ENCODE peak calls at places on chromosomes 11 and 22, in six cellular contexts. A, F, B, E, W and J are unnamed samples.
A peak's percentile ranks its signal among the peaks of the same experiment; 100 is the strongest.

GRCh38 chr22:50486561-50487289 is at the start of gene MIOX:
- DNase-seq in A (no peak), E (no peak), W (no peak), B (no peak), F (no peak), J (no peak)

GRCh38 chr22:27641049-27641790 is 160.3 kb downstream of the MN1 start:
- DNase-seq in E (no peak), W (no peak), A (no peak), B (no peak), F (no peak), J (no peak)

GRCh38 chr11:45148276-45148675 is 1.8 kb downstream of the PRDM11 start:
- DNase-seq in B (no peak), E (no peak), F (no peak), W (no peak), A (no peak), J (no peak)

GRCh38 chr11:66768818-66769217 is 39.8 kb upstream of the SPTBN2 start:
- DNase-seq in F (no peak), B (no peak), W (no peak), E (no peak), A (no peak), J (no peak)

GRCh38 chr11:111634981-111635705 is 32.9 kb downstream of the SIK2 start:
- DNase-seq in E (no peak), B (no peak), W (no peak), F (no peak), A (no peak), J (no peak)

GRCh38 chr11:57190548-57190947 is 8.8 kb downstream of the LRRC55 start:
- DNase-seq in W (no peak), E (no peak), A (no peak), B (no peak), F (no peak), J (no peak)

GRCh38 chr11:45237666-45238348 is 48.3 kb downstream of the SYT13 start:
- DNase-seq in B (no peak), F (no peak), E (no peak), A (no peak), W (no peak), J (no peak)

GRCh38 chr22:50613291-50613981 is 12.8 kb downstream of the MAPK8IP2 start:
- DNase-seq in W (peak; percentile 61), A (no peak), B (no peak), E (no peak), F (no peak), J (no peak)

GRCh38 chr11:70415642-70416395 is 17.5 kb downstream of the CTTN start:
- DNase-seq in B (no peak), F (no peak), W (no peak), A (no peak), E (no peak), J (no peak)

GRCh38 chr11:70736461-70736860 is 338.1 kb downstream of the CTTN start:
- DNase-seq in E (no peak), W (no peak), F (no peak), A (no peak), B (no peak), J (no peak)

GRCh38 chr11:130608267-130608666 is 159.8 kb downstream of the ADAMTS15 start:
- DNase-seq in A (no peak), E (no peak), F (no peak), B (no peak), W (no peak), J (no peak)

GRCh38 chr11:85551881-85552280 is 75.3 kb downstream of the DLG2 start:
- DNase-seq in A (no peak), E (no peak), B (no peak), W (no peak), F (no peak), J (no peak)

GRCh38 chr11:7582338-7582985 is 68.7 kb downstream of the PPFIBP2 start:
- DNase-seq in F (no peak), W (no peak), B (no peak), E (no peak), A (no peak), J (no peak)

GRCh38 chr11:134583397-134583990 is 171.5 kb upstream of the B3GAT1 start:
- DNase-seq in E (no peak), A (no peak), F (no peak), W (no peak), B (no peak), J (no peak)

GRCh38 chr11:78170413-78170812 is 18.0 kb downstream of the KCTD21 start:
- DNase-seq in B (no peak), E (no peak), F (no peak), A (no peak), W (no peak), J (no peak)

GRCh38 chr22:38943882-38944281 is 13.5 kb upstream of the APOBEC3A start:
- DNase-seq in B (no peak), W (no peak), A (no peak), E (no peak), F (no peak), J (no peak)

GRCh38 chr11:74388678-74389327 is 9.4 kb downstream of the PGM2L1 start:
- DNase-seq in A (peak; percentile 62), E (no peak), F (peak; percentile 84), W (peak; percentile 70), B (peak; percentile 79), J (peak; percentile 38)

GRCh38 chr11:33624082-33624481 is 76.5 kb downstream of the C11orf91 start:
- DNase-seq in A (no peak), B (no peak), E (no peak), F (no peak), W (no peak), J (no peak)

GRCh38 chr11:16804104-16804947 is 65.9 kb downstream of the C11orf58 start:
- DNase-seq in F (no peak), E (no peak), W (no peak), B (peak; percentile 33), A (no peak), J (no peak)

GRCh38 chr11:125429174-125429707 is 66.8 kb downstream of the FEZ1 start:
- DNase-seq in B (peak; percentile 82), F (peak; percentile 80), W (peak; percentile 61), A (peak; percentile 74), E (peak; percentile 7), J (peak; percentile 73)

GRCh38 chr11:133383689-133384088 is 148.6 kb downstream of the OPCML start:
- DNase-seq in W (no peak), F (no peak), B (no peak), A (no peak), E (no peak), J (no peak)

GRCh38 chr11:27205269-27205668 is 157.7 kb downstream of the CCDC34 start:
- DNase-seq in A (no peak), E (no peak), B (no peak), W (no peak), F (no peak), J (no peak)

GRCh38 chr22:36569999-36570398 is 41.0 kb upstream of the EIF3D start:
- DNase-seq in E (no peak), B (no peak), A (peak; percentile 50), W (peak; percentile 49), F (no peak), J (peak; percentile 35)

GRCh38 chr11:128503231-128503991 is 83.9 kb downstream of the ETS1 start:
- DNase-seq in W (no peak), E (no peak), A (no peak), B (peak; percentile 44), F (peak; percentile 39), J (no peak)